ENCODE peak calls at places on chromosomes 12 and 14, in five cellular contexts. P is CD8-positive, alpha-beta memory T cell; U is Peyer's patch; N is ascending aorta; J is Kasumi-1. O is an unnamed sample.

GRCh38 chr14:58299665-58300202 is 1.4 kb downstream of the ARID4A start:
- DNase-seq in P (no peak), U (no peak), N (no peak), J (peak), O (no peak)

GRCh38 chr14:32820686-32821085 is 118.0 kb upstream of the NPAS3 start:
- DNase-seq in P (no peak), U (no peak), N (no peak), J (no peak), O (no peak)

GRCh38 chr14:67710209-67710608 is 8.5 kb downstream of the RDH12 start:
- DNase-seq in P (no peak), U (no peak), N (no peak), J (peak), O (no peak)

GRCh38 chr14:20622816-20623291 is 18.6 kb downstream of the OR6S1 start:
- DNase-seq in P (no peak), U (no peak), N (no peak), J (no peak), O (no peak)

GRCh38 chr14:86847176-86847575 is 1145.8 kb downstream of the GALC start:
- DNase-seq in P (no peak), U (no peak), N (no peak), J (no peak), O (no peak)

GRCh38 chr12:8698830-8699330 is 1.1 kb downstream of the RIMKLB start:
- DNase-seq in P (no peak), U (no peak), N (no peak), J (no peak), O (no peak)

GRCh38 chr14:62143235-62143634 is 381.0 kb downstream of the SNAPC1 start:
- DNase-seq in P (no peak), U (no peak), N (no peak), J (no peak), O (no peak)

GRCh38 chr12:104243971-104244370 is 28.4 kb downstream of the TXNRD1 start:
- DNase-seq in P (no peak), U (no peak), N (no peak), J (no peak), O (no peak)

GRCh38 chr14:54901380-54902142 is 1.1 kb downstream of the GCH1 start:
- DNase-seq in P (peak), U (peak), N (no peak), J (no peak), O (no peak)

GRCh38 chr12:116784238-116784612 is 46.1 kb downstream of the RNFT2 start:
- DNase-seq in P (no peak), U (no peak), N (no peak), J (no peak), O (no peak)

GRCh38 chr12:108641446-108642268 is 8.0 kb upstream of the SELPLG start:
- DNase-seq in P (no peak), U (no peak), N (no peak), J (peak), O (no peak)

GRCh38 chr12:124938606-124939427 is 24.4 kb upstream of the UBC start:
- DNase-seq in P (no peak), U (peak), N (peak), J (no peak), O (no peak)

GRCh38 chr12:64221656-64222010 is 463 bp downstream of the KICS2 start:
- DNase-seq in P (no peak), U (peak), N (peak), J (peak), O (no peak)

GRCh38 chr12:112275836-112276235 is 106.4 kb downstream of the HECTD4 start:
- DNase-seq in P (no peak), U (no peak), N (no peak), J (no peak), O (no peak)

GRCh38 chr12:119664642-119665041 is 3.3 kb upstream of the PRKAB1 start:
- DNase-seq in P (no peak), U (no peak), N (no peak), J (no peak), O (no peak)

GRCh38 chr12:38664661-38665269 is 240.6 kb downstream of the CPNE8 start:
- DNase-seq in P (no peak), U (no peak), N (no peak), J (peak), O (no peak)

GRCh38 chr12:39902823-39903222 is 203.1 kb downstream of the SLC2A13 start:
- DNase-seq in P (no peak), U (no peak), N (no peak), J (no peak), O (no peak)

GRCh38 chr12:67237231-67237630 is 31.9 kb upstream of the CAND1 start:
- DNase-seq in P (no peak), U (no peak), N (no peak), J (no peak), O (no peak)

GRCh38 chr14:76430475-76430980 is 54.6 kb downstream of the ESRRB start:
- DNase-seq in P (no peak), U (no peak), N (no peak), J (no peak), O (no peak)

GRCh38 chr12:59834659-59835474 is 239.0 kb downstream of the SLC16A7 start:
- DNase-seq in P (no peak), U (no peak), N (no peak), J (peak), O (peak)

GRCh38 chr14:93993382-93993781 is 3.7 kb upstream of the CCDC197 start:
- DNase-seq in P (no peak), U (no peak), N (no peak), J (no peak), O (no peak)

GRCh38 chr12:105955608-105955931 is 183.2 kb downstream of the NUAK1 start:
- DNase-seq in P (no peak), U (no peak), N (no peak), J (no peak), O (no peak)

GRCh38 chr14:50008562-50009355 is 107.6 kb downstream of the VCPKMT start:
- DNase-seq in P (no peak), U (peak), N (no peak), J (no peak), O (no peak)

GRCh38 chr12:42686514-42687172 is 97.1 kb upstream of the PRICKLE1 start:
- DNase-seq in P (no peak), U (no peak), N (no peak), J (no peak), O (no peak)

O was measured in GM18507.